ENCODE peak calls at places on chromosomes 5 and 9, in ten cellular contexts. E, R, T, F, X, J, S, G, Z and V are unnamed samples.

GRCh38 chr5:107951322-107951721 is 280.6 kb upstream of the EFNA5 start:
- DNase-seq in T (no peak), S (no peak), X (no peak), Z (no peak), E (no peak), R (no peak), G (no peak), J (no peak), F (no peak), V (no peak)

GRCh38 chr5:77321793-77322394 is 111.4 kb downstream of the PDE8B start:
- DNase-seq in E (no peak), R (no peak), J (no peak), Z (no peak), X (no peak), T (no peak), G (no peak), F (no peak), S (no peak), V (no peak)

GRCh38 chr9:76917299-76917698 is 11.4 kb upstream of the PRUNE2 start:
- DNase-seq in J (no peak), T (no peak), F (no peak), G (no peak), R (no peak), E (no peak), S (no peak), Z (no peak), X (no peak), V (no peak)

GRCh38 chr5:51961154-51961562 is 577.9 kb downstream of the ISL1 start:
- DNase-seq in X (no peak), R (no peak), T (no peak), J (no peak), E (no peak), F (no peak), Z (no peak), G (no peak), S (no peak), V (no peak)

GRCh38 chr5:1918488-1919208 is 35.9 kb upstream of the IRX4 start:
- DNase-seq in Z (no peak), T (no peak), R (no peak), S (no peak), J (no peak), X (no peak), F (no peak), E (no peak), G (no peak), V (no peak)

GRCh38 chr5:42995152-42995751 is 44.9 kb downstream of the ANXA2R start:
- DNase-seq in X (no peak), G (no peak), T (no peak), F (no peak), J (peak), E (peak), R (no peak), Z (no peak), S (no peak), V (peak)

GRCh38 chr9:95336281-95336680 is 18.8 kb upstream of the FANCC start:
- DNase-seq in Z (no peak), S (no peak), J (peak), E (no peak), T (no peak), F (no peak), R (peak), G (no peak), X (no peak), V (no peak)

GRCh38 chr9:26882154-26882553 is 10.4 kb downstream of the CAAP1 start:
- DNase-seq in R (no peak), Z (no peak), J (no peak), F (no peak), T (no peak), S (no peak), X (no peak), G (no peak), E (no peak), V (no peak)

GRCh38 chr5:159412284-159413046 is 82.2 kb upstream of the IL12B start:
- DNase-seq in Z (no peak), T (no peak), F (no peak), J (no peak), G (no peak), S (no peak), X (no peak), E (peak), R (peak), V (peak)

GRCh38 chr9:90368241-90368640 is 274.4 kb downstream of the DIRAS2 start:
- DNase-seq in G (no peak), R (no peak), S (no peak), T (no peak), E (no peak), F (no peak), Z (no peak), X (no peak), J (no peak), V (no peak)

GRCh38 chr5:157464518-157465171 is 4.6 kb downstream of the NIPAL4 start:
- DNase-seq in S (peak), X (peak), E (no peak), F (no peak), G (no peak), J (peak), Z (no peak), R (peak), T (peak), V (peak)

GRCh38 chr5:64612349-64612961 is 77.8 kb upstream of the SHISAL2B start:
- DNase-seq in R (no peak), J (peak), T (peak), Z (no peak), X (peak), E (no peak), F (no peak), S (peak), G (no peak), V (peak)

GRCh38 chr9:74348777-74349176 is 148.4 kb upstream of the RORB start:
- DNase-seq in F (no peak), T (no peak), X (no peak), E (no peak), Z (no peak), S (no peak), J (no peak), R (no peak), G (no peak), V (no peak)

GRCh38 chr9:136328011-136328621 is 777 bp downstream of the GPSM1 start:
- DNase-seq in X (peak), R (no peak), G (no peak), Z (no peak), F (no peak), T (no peak), E (no peak), J (no peak), S (peak), V (no peak)

GRCh38 chr5:88674262-88675158 is 208.5 kb downstream of the MEF2C start:
- DNase-seq in S (peak), G (no peak), T (peak), F (peak), R (peak), J (no peak), E (no peak), Z (peak), X (peak), V (no peak)

GRCh38 chr5:123696948-123697347 is 185.0 kb downstream of the CSNK1G3 start:
- DNase-seq in R (no peak), S (no peak), G (peak), T (no peak), E (no peak), Z (peak), F (no peak), X (no peak), J (peak), V (no peak)

GRCh38 chr5:68770566-68770965 is 323.2 kb upstream of the SLC30A5 start:
- DNase-seq in F (no peak), R (no peak), E (no peak), X (no peak), S (no peak), T (no peak), G (no peak), Z (no peak), J (no peak), V (no peak)

GRCh38 chr9:17090041-17090440 is 44.8 kb upstream of the CNTLN start:
- DNase-seq in Z (no peak), E (no peak), R (no peak), T (no peak), G (no peak), J (no peak), F (no peak), X (no peak), S (no peak), V (no peak)

GRCh38 chr5:155532621-155533314 is 519.2 kb downstream of the KIF4B start:
- DNase-seq in S (no peak), J (no peak), F (no peak), X (no peak), Z (no peak), G (no peak), E (no peak), T (no peak), R (no peak), V (no peak)

GRCh38 chr5:114782217-114782616 is 387.5 kb downstream of the TRIM36 start:
- DNase-seq in E (no peak), J (no peak), G (no peak), F (no peak), Z (no peak), X (no peak), R (no peak), T (no peak), S (no peak), V (no peak)

DNA sequence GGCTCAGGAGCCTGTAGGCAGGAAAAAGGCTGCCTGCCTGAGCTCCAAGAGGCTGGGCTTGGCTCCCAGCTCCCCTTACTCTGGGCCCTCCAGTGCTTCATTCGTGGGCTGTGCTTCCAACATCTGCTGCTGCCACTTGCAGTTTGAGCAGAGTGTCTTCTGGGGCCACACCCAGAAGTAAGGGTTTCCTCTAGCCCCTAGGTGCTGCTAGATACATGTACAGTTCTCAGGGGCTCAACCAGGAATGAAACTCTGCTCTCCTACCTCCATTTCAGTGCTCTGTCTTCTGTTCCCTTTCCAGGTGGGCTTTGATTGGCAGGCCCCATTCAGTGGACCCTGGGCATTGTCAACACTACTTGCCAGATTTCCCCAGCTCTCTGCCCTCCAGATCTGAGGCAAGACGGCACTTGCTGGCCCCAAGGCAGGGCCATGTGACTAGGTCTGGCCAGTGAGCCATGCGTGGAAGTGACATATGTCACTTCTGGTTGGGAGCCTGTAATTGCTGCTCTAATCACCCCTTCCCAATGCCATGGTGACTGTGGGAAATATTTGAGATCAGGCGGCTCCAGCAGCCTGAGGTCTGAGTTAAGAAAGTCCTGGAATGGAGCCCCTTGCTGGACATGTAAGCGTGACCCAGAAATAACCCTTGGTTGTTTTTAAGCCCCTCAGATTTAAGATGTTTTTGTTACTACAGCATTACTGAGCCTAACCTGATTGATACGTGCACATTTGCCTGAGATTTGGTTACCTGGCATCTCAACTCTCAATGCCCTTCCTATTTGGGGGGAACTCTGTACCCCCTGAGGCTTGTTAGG is 9.4 kb upstream of the BOD1 start:
- DNase-seq in G (no peak), T (peak), J (no peak), X (peak), F (no peak), R (no peak), Z (no peak), E (no peak), S (no peak), V (peak)
- TF ChIP-seq CTCF in G (peak), T (peak), J (peak), X (peak), F (no peak), R (no peak), Z (no peak), E (no peak), S (no peak), V (peak)

DNA sequence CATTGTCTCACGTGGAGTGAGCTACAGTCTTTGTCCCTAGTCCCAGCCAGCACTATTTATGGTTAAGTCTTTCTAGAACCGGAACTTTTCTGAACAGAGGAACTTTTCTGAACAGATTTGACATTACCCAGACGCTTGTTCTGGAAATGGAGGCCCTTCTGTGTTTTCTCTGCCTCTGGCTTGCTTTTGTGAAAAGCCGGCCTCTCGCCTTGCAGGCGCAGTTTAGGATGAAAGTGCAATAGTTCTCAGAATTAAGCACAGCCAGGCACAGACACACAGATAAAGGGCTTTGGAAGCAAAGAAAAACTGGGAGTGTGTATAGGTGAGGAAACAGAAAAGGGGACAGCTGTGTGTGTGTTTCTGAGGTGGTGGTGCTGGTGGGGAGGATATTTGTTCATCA is 5.9 kb downstream of the GDNF start:
- DNase-seq in F (no peak), G (no peak), T (peak), Z (no peak), J (no peak), E (no peak), X (peak), R (no peak), S (no peak), V (no peak)
- TF ChIP-seq CTCF in F (no peak), G (no peak), T (no peak), Z (no peak), J (no peak), E (no peak), X (no peak), R (no peak), S (no peak), V (no peak)

DNA sequence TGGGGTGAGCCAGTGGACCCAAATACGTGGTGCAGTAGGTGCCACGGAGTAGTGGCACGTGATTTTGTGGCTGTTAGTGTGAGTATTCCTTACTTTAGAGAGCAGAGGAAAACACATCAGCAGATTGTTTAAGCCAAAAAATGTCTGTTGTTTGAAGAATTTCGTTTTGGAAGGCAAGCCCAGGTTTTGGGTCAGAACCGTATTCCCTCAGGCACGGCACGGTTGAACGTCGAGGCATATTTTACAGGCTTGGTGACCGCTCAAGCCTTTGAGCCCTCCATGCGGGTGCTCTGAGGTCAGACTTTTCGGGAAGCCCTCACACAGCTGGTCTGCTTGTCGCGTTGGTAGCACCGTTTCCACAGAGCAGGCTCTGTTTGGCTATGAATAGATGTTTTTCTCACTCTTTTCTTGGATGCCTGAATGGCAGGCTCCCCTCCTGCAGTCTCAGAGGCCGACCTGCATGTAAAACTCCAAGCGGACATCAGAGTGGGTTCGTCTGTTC is 27.2 kb downstream of the NEK6 start:
- DNase-seq in S (no peak), R (no peak), X (no peak), T (no peak), E (no peak), J (peak), G (peak), F (no peak), Z (no peak), V (peak)
- TF ChIP-seq CTCF in S (no peak), R (no peak), X (no peak), T (no peak), E (no peak), J (no peak), G (no peak), F (no peak), Z (no peak), V (no peak)

GRCh38 chr5:144698454-144698853 is 527.8 kb downstream of the KCTD16 start:
- DNase-seq in G (no peak), X (no peak), E (no peak), R (no peak), Z (no peak), J (peak), S (no peak), F (no peak), T (no peak), V (peak)

GRCh38 chr5:144703776-144704175 is 533.1 kb downstream of the KCTD16 start:
- DNase-seq in R (no peak), G (no peak), T (no peak), X (no peak), Z (no peak), S (no peak), E (no peak), J (no peak), F (no peak), V (no peak)

GRCh38 chr5:144691936-144692335 is 521.3 kb downstream of the KCTD16 start:
- DNase-seq in Z (no peak), E (no peak), S (no peak), F (no peak), J (no peak), G (no peak), T (no peak), R (no peak), X (no peak), V (no peak)

GRCh38 chr5:144697847-144698262 is 527.2 kb downstream of the KCTD16 start:
- DNase-seq in G (no peak), R (no peak), F (no peak), X (no peak), Z (no peak), E (no peak), S (no peak), J (peak), T (no peak), V (peak)
- TF ChIP-seq CTCF in G (no peak), R (no peak), F (no peak), X (no peak), Z (no peak), E (no peak), S (no peak), J (peak), T (no peak), V (no peak)

DNA sequence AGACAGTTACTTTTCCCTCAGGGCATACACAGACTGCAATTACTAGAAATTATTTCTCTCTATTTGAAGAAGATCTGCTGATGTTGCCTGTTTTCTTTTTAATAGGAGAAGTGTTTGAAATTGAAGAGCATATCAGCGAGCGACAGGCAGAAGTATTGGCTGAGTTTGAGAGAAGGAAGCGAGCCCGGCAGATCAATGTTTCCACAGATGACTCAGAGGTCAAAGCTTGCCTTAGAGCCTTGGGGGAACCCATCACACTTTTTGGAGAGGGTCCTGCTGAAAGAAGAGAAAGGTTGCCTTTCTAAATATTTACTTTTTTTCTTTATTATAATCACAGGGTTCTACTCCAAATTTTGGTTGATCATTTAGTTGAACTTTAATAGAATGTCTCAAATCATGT is 3.4 kb downstream of the PRPF4 start:
- DNase-seq in S (no peak), F (no peak), X (no peak), R (no peak), Z (no peak), T (no peak), E (no peak), J (no peak), G (no peak), V (no peak)
- TF ChIP-seq CTCF in S (no peak), F (no peak), X (no peak), R (no peak), Z (no peak), T (no peak), E (no peak), J (no peak), G (no peak), V (no peak)

DNA sequence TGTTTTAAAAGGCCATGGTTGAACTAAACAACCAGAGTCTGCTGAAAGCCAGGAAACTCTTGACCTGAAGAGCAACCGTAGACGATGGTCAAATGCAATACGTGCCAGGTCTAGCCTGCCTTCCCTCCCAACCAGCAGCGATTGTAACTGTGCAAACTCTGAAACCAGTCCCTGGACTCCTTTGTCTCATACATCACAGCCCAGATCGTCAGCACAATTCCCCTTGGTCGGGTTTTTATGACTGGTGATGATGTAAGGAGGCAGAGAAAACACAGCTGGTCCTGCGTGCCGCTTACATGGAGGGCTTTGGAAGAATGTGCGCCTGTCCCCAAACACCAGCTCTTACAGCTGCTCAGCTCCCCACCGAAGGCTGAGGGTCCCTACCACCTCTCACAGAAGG is 24.6 kb downstream of the SMIM23 start:
- DNase-seq in X (no peak), E (no peak), S (no peak), T (no peak), Z (no peak), R (no peak), J (no peak), F (no peak), G (no peak), V (no peak)
- TF ChIP-seq CTCF in X (no peak), E (no peak), S (no peak), T (no peak), Z (no peak), R (no peak), J (no peak), F (no peak), G (no peak), V (no peak)

GRCh38 chr5:140400730-140401361 is 787 bp upstream of the ANKHD1 start:
- DNase-seq in T (peak), S (peak), E (peak), F (peak), G (peak), J (peak), Z (peak), X (peak), R (peak), V (peak)
- TF ChIP-seq CTCF in T (no peak), S (no peak), E (no peak), F (no peak), G (no peak), J (no peak), Z (no peak), X (no peak), R (no peak), V (no peak)

GRCh38 chr5:78553991-78554390 is 94.6 kb downstream of the LHFPL2 start:
- DNase-seq in E (no peak), J (no peak), X (no peak), R (no peak), F (no peak), G (no peak), Z (no peak), S (no peak), T (no peak), V (no peak)
- TF ChIP-seq CTCF in E (no peak), J (no peak), X (no peak), R (no peak), F (no peak), G (no peak), Z (no peak), S (no peak), T (no peak), V (no peak)

GRCh38 chr9:18237776-18238175 is 236.2 kb upstream of the ADAMTSL1 start:
- DNase-seq in Z (no peak), S (no peak), X (no peak), R (no peak), E (no peak), F (no peak), G (no peak), J (no peak), T (no peak), V (no peak)
- TF ChIP-seq CTCF in Z (no peak), S (no peak), X (no peak), R (no peak), E (no peak), F (no peak), G (no peak), J (no peak), T (no peak), V (no peak)